ENCODE peak calls at places on chromosomes 16 and 17, in ten cellular contexts. O is hepatocyte, Z is tibial artery, M is ascending aorta, E is heart left ventricle, I is body of pancreas, L is left ventricle myocardium inferior, P is cardiac muscle cell, Y is Panc1, G is uterus. X is an unnamed sample. For H3K36me3, the result is how much of the 10 kb centered on the place peaks cover.

GRCh38 chr17:67125417-67125816 is 81.1 kb downstream of the CACNG1 start:
- DNase-seq in O (no peak), E (no peak), Z (no peak), M (no peak), P (peak), Y (no peak), I (no peak), G (no peak), L (no peak), X (no peak)

GRCh38 chr16:76531236-76531635 is 254.0 kb downstream of the CNTNAP4 start:
- DNase-seq in E (no peak), L (no peak), I (no peak), G (no peak), O (no peak), P (no peak), M (no peak), Y (no peak), Z (no peak), X (no peak)

GRCh38 chr17:1989135-1989534 is 36.0 kb downstream of the RTN4RL1 start:
- DNase-seq in E (no peak), I (no peak), O (no peak), Z (peak), M (no peak), P (peak), L (no peak), G (peak), Y (no peak), X (no peak)

GRCh38 chr17:10198509-10199249 is at the start of gene GAS7:
- DNase-seq in L (peak), E (peak), Y (no peak), I (peak), M (no peak), P (peak), O (peak), Z (peak), G (peak), X (peak)

GRCh38 chr17:74759243-74759801 is 10.9 kb downstream of the NHERF1 start:
- DNase-seq in Y (no peak), E (no peak), P (no peak), Z (no peak), L (no peak), O (no peak), I (no peak), M (no peak), G (no peak), X (peak)

GRCh38 chr17:48997103-48997826 is at the start of gene IGF2BP1:
- DNase-seq in G (no peak), I (no peak), L (no peak), Z (no peak), P (peak), O (peak), M (no peak), E (no peak), Y (no peak), X (peak)

GRCh38 chr17:5838661-5839300 is 231.4 kb upstream of the WSCD1 start:
- DNase-seq in Z (no peak), I (no peak), L (no peak), E (no peak), G (no peak), P (no peak), Y (no peak), O (no peak), M (no peak), X (peak)

GRCh38 chr17:45293413-45294211 is 23.2 kb downstream of the MAP3K14 start:
- DNase-seq in E (peak), M (peak), Z (peak), I (peak), G (peak), O (peak), Y (peak), L (peak), P (peak), X (peak)

GRCh38 chr16:66273644-66274334 is 92.7 kb upstream of the CDH5 start:
- DNase-seq in M (no peak), P (peak), G (no peak), Y (no peak), L (no peak), Z (no peak), E (no peak), O (peak), I (no peak), X (peak)

GRCh38 chr17:82053556-82054263 is 2.0 kb downstream of the GPS1 start:
- DNase-seq in M (no peak), Y (no peak), Z (no peak), L (no peak), I (no peak), G (no peak), P (no peak), O (no peak), E (no peak), X (no peak)

GRCh38 chr16:8388684-8389083 is 201.6 kb downstream of the TMEM114 start:
- DNase-seq in P (no peak), O (no peak), L (no peak), Y (no peak), E (no peak), Z (no peak), M (no peak), G (no peak), I (no peak), X (no peak)

GRCh38 chr16:64754279-64754678 is 367.6 kb downstream of the CDH11 start:
- DNase-seq in G (no peak), E (no peak), Y (no peak), I (no peak), M (no peak), Z (no peak), O (no peak), L (no peak), P (no peak), X (no peak)

GRCh38 chr17:50094243-50094752 is 853 bp upstream of the PDK2 start:
- DNase-seq in M (peak), G (peak), O (peak), I (peak), E (peak), P (peak), L (peak), Z (peak), Y (peak), X (peak)

GRCh38 chr17:17149520-17150449 is 56.3 kb downstream of the PLD6 start:
- DNase-seq in L (no peak), I (no peak), M (no peak), E (no peak), O (no peak), Y (no peak), Z (peak), G (no peak), P (no peak), X (no peak)

GRCh38 chr17:81434079-81434478 is 38.8 kb downstream of the BAHCC1 start:
- DNase-seq in Z (no peak), L (peak), I (peak), Y (no peak), M (no peak), O (no peak), G (peak), P (peak), E (no peak), X (no peak)

GRCh38 chr17:7444682-7445010 is 215 bp upstream of the CHRNB1 start:
- DNase-seq in L (no peak), O (no peak), Z (no peak), P (no peak), Y (no peak), M (no peak), I (no peak), G (no peak), E (no peak), X (no peak)

GRCh38 chr16:85457366-85457765 is 155.8 kb upstream of the GSE1 start:
- DNase-seq in O (no peak), L (no peak), Z (no peak), E (no peak), Y (no peak), M (no peak), I (no peak), P (no peak), G (no peak), X (no peak)

GRCh38 chr17:66542967-66543525 is 240.6 kb downstream of the PRKCA start:
- DNase-seq in L (no peak), P (peak), O (no peak), E (no peak), Z (no peak), G (no peak), I (no peak), M (no peak), Y (no peak), X (no peak)

GRCh38 chr16:85735225-85735722 is 15.6 kb downstream of the C16orf74 start:
- DNase-seq in L (no peak), M (no peak), Y (no peak), P (no peak), E (no peak), G (no peak), I (no peak), Z (no peak), O (no peak), X (no peak)

GRCh38 chr16:11140867-11141266 is 115.1 kb downstream of the SOCS1 start:
- DNase-seq in P (no peak), Z (no peak), L (no peak), I (no peak), G (no peak), E (no peak), M (no peak), Y (no peak), O (no peak), X (no peak)

GRCh38 chr17:10072556-10072955 is 125.8 kb downstream of the GAS7 start:
- DNase-seq in I (no peak), Y (no peak), E (no peak), O (no peak), M (no peak), G (no peak), P (no peak), Z (no peak), L (no peak), X (no peak)

GRCh38 chr16:50842589-50842988 is 100.7 kb downstream of the CYLD start:
- DNase-seq in Y (no peak), Z (no peak), L (no peak), O (no peak), G (no peak), E (no peak), I (no peak), M (no peak), P (no peak), X (no peak)

GRCh38 chr17:38750312-38751121 is 2.0 kb upstream of the PSMB3 start:
- DNase-seq in I (no peak), E (no peak), M (no peak), L (no peak), Z (no peak), Y (no peak), O (peak), P (no peak), G (no peak), X (no peak)

GRCh38 chr17:49815761-49816281 is 27.3 kb downstream of the KAT7 start:
- DNase-seq in L (no peak), G (no peak), I (no peak), P (no peak), O (no peak), Y (no peak), Z (no peak), M (no peak), E (no peak), X (peak)

GRCh38 chr16:77732241-77732946 is 10.1 kb downstream of the NUDT7 start:
- DNase-seq in I (no peak), E (no peak), M (no peak), P (peak), Y (no peak), O (no peak), Z (no peak), L (no peak), G (no peak), X (no peak)

GRCh38 chr17:34009946-34010345 is 245.1 kb upstream of the CCL2 start:
- DNase-seq in G (no peak), Y (no peak), L (no peak), M (no peak), E (no peak), Z (no peak), O (no peak), I (no peak), P (no peak), X (no peak)

GRCh38 chr16:74771656-74772315 is 2.8 kb downstream of the FA2H start:
- DNase-seq in I (no peak), Y (no peak), G (no peak), L (no peak), E (no peak), Z (no peak), O (no peak), M (no peak), P (no peak), X (no peak)

GRCh38 chr17:81427446-81428120 is 32.3 kb downstream of the BAHCC1 start:
- DNase-seq in O (no peak), E (no peak), M (no peak), Y (no peak), L (peak), G (no peak), Z (no peak), I (peak), P (no peak), X (no peak)

GRCh38 chr17:76458580-76459490 is 5.9 kb upstream of the UBE2O start:
- DNase-seq in L (peak), P (peak), I (peak), Z (no peak), M (no peak), E (peak), Y (no peak), G (no peak), O (peak), X (peak)

GRCh38 chr16:88907768-88908167 is 41.3 kb upstream of the PABPN1L start:
- DNase-seq in E (no peak), I (no peak), O (no peak), Z (no peak), M (no peak), G (no peak), L (no peak), Y (no peak), P (peak), X (no peak)

GRCh38 chr17:72970794-72971512 is 121.5 kb downstream of the SLC39A11 start:
- DNase-seq in O (no peak), Y (no peak), M (no peak), E (no peak), P (no peak), I (no peak), L (no peak), Z (no peak), G (no peak), X (no peak)

GRCh38 chr16:48539485-48540221 is 70.3 kb downstream of the N4BP1 start:
- DNase-seq in O (no peak), Z (no peak), L (no peak), E (no peak), M (no peak), Y (no peak), I (no peak), G (no peak), P (no peak), X (peak)

GRCh38 chr17:76554131-76554530 is 14.3 kb downstream of the PRCD start:
- DNase-seq in P (no peak), M (no peak), I (peak), L (peak), Y (no peak), E (no peak), G (no peak), O (no peak), Z (no peak), X (no peak)

GRCh38 chr16:3183445-3184139 is 4.4 kb upstream of the OR1F1 start:
- DNase-seq in Z (no peak), L (no peak), O (no peak), M (no peak), P (no peak), E (no peak), G (no peak), I (no peak), Y (no peak), X (peak)

GRCh38 chr16:81687183-81687456 is 92.0 kb upstream of the PLCG2 start:
- DNase-seq in G (no peak), O (no peak), M (no peak), L (no peak), I (no peak), Y (no peak), E (no peak), P (no peak), Z (no peak), X (no peak)
- H3K36me3 ChIP-seq in G (under half), O (under half), M (under half), L (under half), I (under half), Y (under half), E (under half), P (under half), Z (under half), X (under half)

DNA sequence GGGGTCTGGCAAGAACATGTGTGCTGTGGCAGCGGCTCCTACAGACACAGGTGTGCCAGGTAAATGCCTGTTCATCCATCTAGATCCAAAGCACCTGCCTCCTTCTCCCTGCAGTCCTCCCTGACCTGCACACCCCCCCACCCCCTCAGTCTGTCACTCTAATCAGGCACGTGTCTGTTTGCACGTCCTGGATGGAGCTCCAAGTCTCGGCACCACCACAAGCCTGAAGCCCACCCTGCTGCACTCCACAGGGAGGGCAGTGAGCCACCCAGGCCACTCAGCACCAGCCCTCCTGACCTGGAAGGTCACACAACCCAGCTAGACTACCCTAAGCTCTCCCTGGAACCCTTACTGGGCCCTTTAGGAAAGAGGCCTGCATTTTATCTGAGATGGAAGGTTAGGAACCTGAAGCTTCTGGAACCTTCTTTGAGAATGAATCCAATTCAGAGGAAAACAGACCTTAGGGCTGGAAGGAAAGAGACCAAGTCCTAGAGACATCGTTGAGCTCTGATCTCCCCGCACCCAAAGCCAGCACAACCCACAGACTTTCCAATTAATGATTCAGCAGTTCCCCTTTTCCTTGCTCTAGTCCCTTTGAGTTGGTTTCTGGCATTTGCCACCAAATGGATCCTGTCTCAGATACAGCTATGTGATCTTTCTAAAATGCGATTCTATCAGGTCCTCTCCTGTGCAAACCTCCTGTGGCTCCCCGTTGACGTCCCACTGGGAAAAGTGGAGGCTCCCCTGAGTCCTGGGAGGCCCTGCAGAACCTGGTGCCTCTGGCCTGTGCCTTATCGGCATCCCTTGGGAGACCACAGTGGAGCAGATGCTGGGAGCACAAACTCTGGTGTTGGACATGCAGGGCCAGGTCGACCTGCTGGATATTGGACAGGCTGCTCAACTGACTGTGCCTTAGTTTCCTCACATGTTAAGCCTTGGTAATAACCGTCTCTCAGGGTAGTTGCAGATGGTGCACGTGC is 67.9 kb downstream of the PRMT7 start:
- DNase-seq in G (no peak), O (no peak), I (no peak), M (no peak), L (no peak), P (no peak), Y (no peak), E (no peak), Z (no peak), X (no peak)
- H3K36me3 ChIP-seq in G (under half), O (under half), I (under half), M (under half), L (under half), P (under half), Y (under half), E (under half), Z (under half), X (under half)

GRCh38 chr16:4663756-4664465 is 29.5 kb upstream of the NUDT16L1 start:
- DNase-seq in P (peak), G (no peak), E (peak), M (peak), L (peak), Z (peak), I (peak), O (no peak), Y (no peak), X (no peak)
- H3K36me3 ChIP-seq in P (under half), G (under half), E (under half), M (half or more), L (under half), Z (under half), I (under half), O (under half), Y (under half), X (under half)

DNA sequence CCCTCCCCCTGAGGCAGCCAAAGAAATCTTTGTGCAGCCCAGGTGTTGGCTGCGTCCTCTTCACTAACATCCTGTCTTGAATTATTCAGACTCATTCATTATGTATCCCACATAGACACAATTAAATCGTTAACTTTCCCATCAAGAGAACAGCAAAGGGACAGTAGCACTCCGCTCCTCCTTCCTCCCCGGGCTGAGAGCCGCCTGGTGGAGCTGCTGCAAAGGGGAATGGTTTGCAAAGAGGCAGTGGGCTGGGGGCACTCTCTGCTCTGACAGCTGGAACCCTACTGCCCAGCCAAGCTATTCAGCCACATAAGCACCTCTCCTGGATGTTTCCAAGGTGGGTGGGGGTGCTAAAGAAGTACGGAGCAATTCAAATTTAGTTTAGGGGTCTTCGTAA is 289.9 kb upstream of the SOX9 start:
- DNase-seq in Y (no peak), M (no peak), E (no peak), L (no peak), P (no peak), I (no peak), Z (no peak), G (no peak), O (no peak), X (peak)
- H3K36me3 ChIP-seq in Y (under half), M (under half), E (under half), L (under half), P (under half), I (under half), Z (under half), G (under half), O (under half), X (under half)

DNA sequence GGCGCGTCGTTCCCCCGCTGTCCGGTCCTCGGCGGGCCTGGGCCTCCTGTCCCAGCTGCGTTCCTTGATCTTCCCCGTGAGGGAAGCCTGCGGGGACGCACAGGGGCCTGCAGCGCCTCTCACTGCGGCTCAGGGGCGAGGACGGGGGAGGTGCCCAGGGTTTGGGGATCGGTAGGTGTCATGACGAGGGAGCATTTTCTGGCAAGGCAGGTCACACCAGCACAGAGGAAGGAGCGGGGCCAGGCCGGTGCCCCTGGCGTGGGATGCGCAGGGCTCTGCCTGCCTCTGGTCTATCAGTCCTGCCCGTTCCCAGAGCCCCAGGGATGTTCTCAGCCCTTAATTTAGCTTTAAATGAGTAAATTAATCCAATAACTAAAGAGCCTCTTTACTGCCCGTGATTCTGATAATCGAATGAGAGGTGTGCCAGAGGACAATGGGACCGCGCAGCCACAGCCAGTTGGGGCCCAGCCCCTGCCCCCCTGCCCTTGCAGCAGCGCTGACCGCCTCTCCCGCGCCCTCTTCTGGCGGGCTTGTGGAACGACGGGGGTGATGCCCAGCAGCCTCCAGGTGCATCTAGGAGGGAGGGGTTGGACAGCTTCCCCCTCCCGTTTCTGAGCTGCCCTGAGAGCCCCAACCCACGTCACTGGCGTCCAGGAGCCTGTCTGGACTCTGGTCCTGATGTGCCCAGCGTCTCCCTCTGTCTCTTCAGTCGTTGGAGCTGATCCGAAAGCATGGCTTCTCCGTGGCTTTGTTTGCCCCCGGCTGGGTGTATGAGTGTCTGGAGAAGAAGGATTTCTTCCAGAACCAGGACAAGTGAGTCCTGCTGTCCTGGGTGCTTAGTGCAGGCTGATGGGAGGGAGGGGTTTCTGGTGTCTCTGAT is 7.9 kb downstream of the ENGASE start:
- DNase-seq in Y (no peak), O (peak), M (no peak), P (peak), I (peak), L (peak), E (peak), Z (no peak), G (no peak), X (peak)
- H3K36me3 ChIP-seq in Y (under half), O (under half), M (half or more), P (under half), I (under half), L (half or more), E (under half), Z (under half), G (under half), X (under half)

GRCh38 chr16:56475226-56475625 is 23.9 kb downstream of the OGFOD1 start:
- DNase-seq in Z (no peak), I (no peak), G (no peak), E (no peak), P (no peak), L (no peak), O (no peak), Y (no peak), M (no peak), X (peak)

GRCh38 chr16:56470232-56470631 is 18.9 kb downstream of the OGFOD1 start:
- DNase-seq in G (no peak), M (no peak), I (no peak), O (no peak), E (no peak), Y (no peak), P (no peak), Z (no peak), L (no peak), X (no peak)

GRCh38 chr16:56470666-56471065 is 19.3 kb downstream of the OGFOD1 start:
- DNase-seq in G (no peak), Z (no peak), L (no peak), Y (no peak), I (no peak), O (no peak), M (no peak), E (no peak), P (no peak), X (no peak)

GRCh38 chr16:56468800-56469199 is 17.4 kb downstream of the OGFOD1 start:
- DNase-seq in G (no peak), O (no peak), E (no peak), I (no peak), Y (no peak), P (no peak), M (no peak), Z (no peak), L (no peak), X (no peak)

GRCh38 chr16:56469748-56470147 is 18.4 kb downstream of the OGFOD1 start:
- DNase-seq in P (no peak), L (no peak), E (no peak), I (no peak), Z (no peak), Y (no peak), G (no peak), M (no peak), O (no peak), X (no peak)
- H3K36me3 ChIP-seq in P (half or more), L (half or more), E (under half), I (under half), Z (half or more), Y (under half), G (under half), M (half or more), O (under half), X (under half)